ENCODE peak calls at places on chromosomes 2 and 18, in ten cellular contexts. H, Q, L, A, S, P, Z, W, C and O are unnamed samples.

GRCh38 chr2:118061135-118061955 is 26.9 kb upstream of the INSIG2 start:
- DNase-seq in Q (no peak), H (no peak), Z (no peak), S (no peak), W (no peak), A (no peak), L (no peak), C (no peak), P (no peak), O (peak; percentile 4)

GRCh38 chr2:216194561-216194960 is 85.4 kb downstream of the XRCC5 start:
- DNase-seq in A (no peak), C (no peak), P (no peak), W (no peak), Z (no peak), Q (no peak), H (no peak), S (no peak), L (no peak), O (no peak)

GRCh38 chr18:22169011-22169888 is at the start of gene GATA6:
- DNase-seq in Q (peak; percentile 54), W (peak; percentile 21), C (peak; percentile 70), P (peak; percentile 46), L (peak; percentile 51), S (no peak), H (peak; percentile 59), Z (peak; percentile 90), A (peak; percentile 26), O (peak; percentile 71)

GRCh38 chr2:65532937-65533336 is 100.5 kb upstream of the SPRED2 start:
- DNase-seq in C (no peak), L (no peak), Q (no peak), S (no peak), Z (no peak), H (no peak), A (no peak), P (no peak), W (no peak), O (no peak)

GRCh38 chr18:46098616-46098933 is 479 bp upstream of the ATP5F1A start:
- DNase-seq in A (no peak), Z (no peak), H (no peak), S (no peak), P (no peak), Q (no peak), W (no peak), C (no peak), L (no peak), O (no peak)

GRCh38 chr2:84865181-84865783 is 15.6 kb downstream of the TRABD2A start:
- DNase-seq in L (peak; percentile 25), H (no peak), Q (no peak), S (no peak), Z (no peak), P (no peak), A (no peak), C (no peak), W (no peak), O (no peak)

GRCh38 chr2:175251425-175252041 is 70.0 kb upstream of the ATP5MC3 start:
- DNase-seq in W (no peak), S (no peak), Q (no peak), Z (no peak), A (no peak), L (peak; percentile 12), P (peak; percentile 16), C (no peak), H (peak; percentile 20), O (peak; percentile 19)

GRCh38 chr2:37011126-37011525 is 44.8 kb upstream of the STRN start:
- DNase-seq in H (no peak), Q (no peak), P (no peak), Z (no peak), C (no peak), A (no peak), S (no peak), W (no peak), L (no peak), O (no peak)

GRCh38 chr2:202278036-202278760 is 12.6 kb downstream of the NOP58 start:
- DNase-seq in Z (no peak), S (no peak), A (no peak), H (no peak), Q (no peak), C (no peak), L (peak; percentile 54), W (no peak), P (peak; percentile 58), O (peak; percentile 33)

GRCh38 chr2:10215393-10215935 is 87.2 kb upstream of the HPCAL1 start:
- DNase-seq in H (no peak), L (no peak), S (no peak), C (no peak), P (no peak), W (no peak), Q (no peak), Z (no peak), A (no peak), O (no peak)

GRCh38 chr2:172489682-172490081 is 62.3 kb downstream of the ITGA6 start:
- DNase-seq in P (no peak), C (no peak), Z (no peak), A (no peak), L (no peak), W (no peak), Q (no peak), H (no peak), S (no peak), O (no peak)

GRCh38 chr2:209441541-209441940 is 17.7 kb downstream of the MAP2 start:
- DNase-seq in P (no peak), W (no peak), Q (no peak), S (no peak), A (no peak), C (no peak), Z (no peak), H (no peak), L (no peak), O (no peak)

GRCh38 chr2:189581354-189582139 is 961 bp upstream of the SLC40A1 start:
- DNase-seq in Z (peak; percentile 66), P (no peak), A (no peak), L (peak; percentile 36), W (no peak), S (no peak), C (no peak), Q (peak; percentile 3), H (no peak), O (peak; percentile 12)

GRCh38 chr2:150710916-150711315 is 223.4 kb upstream of the RND3 start:
- DNase-seq in Q (no peak), P (no peak), L (no peak), A (peak; percentile 100), C (no peak), Z (no peak), H (peak; percentile 90), W (no peak), S (no peak), O (no peak)